ENCODE peak calls at places on chromosomes 6 and 20, in ten cellular contexts. G, T, W, O, V, A, K, U, J and Z are unnamed samples.

GRCh38 chr20:49768204-49769124 is 44.2 kb upstream of the SLC9A8 start:
- DNase-seq in G (peak), T (no peak), W (peak), O (peak), V (peak), A (no peak), K (peak), U (peak), J (peak), Z (peak)

GRCh38 chr6:45965787-45966186 is 49.9 kb downstream of the CLIC5 start:
- DNase-seq in G (no peak), T (no peak), W (no peak), O (peak), V (no peak), A (no peak), K (peak), U (no peak), J (no peak), Z (no peak)

GRCh38 chr20:3325864-3326263 is 81.6 kb downstream of the DNAAF9 start:
- DNase-seq in G (no peak), T (no peak), W (no peak), O (no peak), V (no peak), A (no peak), K (no peak), U (no peak), J (no peak), Z (no peak)

GRCh38 chr6:47630587-47630986 is 67.8 kb upstream of the ADGRF4 start:
- DNase-seq in G (no peak), T (no peak), W (no peak), O (no peak), V (no peak), A (no peak), K (no peak), U (no peak), J (no peak), Z (no peak)

GRCh38 chr20:1474817-1475603 is 8.4 kb upstream of the NSFL1C start:
- DNase-seq in G (no peak), T (no peak), W (no peak), O (peak), V (no peak), A (no peak), K (no peak), U (no peak), J (no peak), Z (no peak)

GRCh38 chr6:125839471-125839870 is 48.7 kb downstream of the NCOA7 start:
- DNase-seq in G (no peak), T (no peak), W (no peak), O (no peak), V (no peak), A (no peak), K (peak), U (no peak), J (no peak), Z (no peak)

GRCh38 chr20:58544301-58544700 is 29.1 kb upstream of the APCDD1L start:
- DNase-seq in G (peak), T (no peak), W (no peak), O (no peak), V (no peak), A (no peak), K (no peak), U (no peak), J (no peak), Z (no peak)

GRCh38 chr20:15654208-15654649 is 919.0 kb downstream of the KIF16B start:
- DNase-seq in G (no peak), T (no peak), W (no peak), O (peak), V (no peak), A (peak), K (peak), U (no peak), J (no peak), Z (no peak)

GRCh38 chr6:42727084-42727601 is 4.7 kb upstream of the PRPH2 start:
- DNase-seq in G (no peak), T (peak), W (no peak), O (no peak), V (no peak), A (no peak), K (peak), U (peak), J (peak), Z (no peak)

GRCh38 chr20:62696431-62696957 is 12.1 kb upstream of the NTSR1 start:
- DNase-seq in G (no peak), T (no peak), W (no peak), O (no peak), V (no peak), A (no peak), K (no peak), U (no peak), J (no peak), Z (no peak)

GRCh38 chr6:7692453-7692784 is 33.5 kb upstream of the BMP6 start:
- DNase-seq in G (no peak), T (no peak), W (no peak), O (no peak), V (no peak), A (no peak), K (no peak), U (no peak), J (no peak), Z (no peak)

GRCh38 chr20:61044499-61044898 is 207.6 kb upstream of the CDH4 start:
- DNase-seq in G (no peak), T (no peak), W (no peak), O (no peak), V (no peak), A (no peak), K (no peak), U (no peak), J (no peak), Z (no peak)

GRCh38 chr6:62808575-62809293 is 402.5 kb upstream of the FKBP1C start:
- DNase-seq in G (no peak), T (no peak), W (no peak), O (no peak), V (no peak), A (no peak), K (no peak), U (no peak), J (no peak), Z (no peak)

GRCh38 chr20:12243327-12243726 is 325.6 kb downstream of the BTBD3 start:
- DNase-seq in G (no peak), T (no peak), W (no peak), O (no peak), V (no peak), A (no peak), K (no peak), U (no peak), J (no peak), Z (no peak)

GRCh38 chr6:137315081-137315480 is 95.9 kb upstream of the IFNGR1 start:
- DNase-seq in G (no peak), T (no peak), W (no peak), O (no peak), V (no peak), A (no peak), K (no peak), U (no peak), J (no peak), Z (no peak)

GRCh38 chr6:69398729-69399128 is 398.1 kb downstream of the LMBRD1 start:
- DNase-seq in G (no peak), T (no peak), W (no peak), O (no peak), V (no peak), A (no peak), K (no peak), U (no peak), J (no peak), Z (no peak)

GRCh38 chr20:46255440-46256104 is 52.7 kb downstream of the CDH22 start:
- DNase-seq in G (no peak), T (peak), W (no peak), O (peak), V (peak), A (peak), K (peak), U (peak), J (peak), Z (peak)

GRCh38 chr20:57244221-57244585 is 22.2 kb downstream of the BMP7 start:
- DNase-seq in G (no peak), T (no peak), W (no peak), O (no peak), V (no peak), A (no peak), K (no peak), U (no peak), J (no peak), Z (no peak)

GRCh38 chr6:149852180-149852579 is 12.0 kb downstream of the LRP11 start:
- DNase-seq in G (no peak), T (no peak), W (no peak), O (no peak), V (no peak), A (no peak), K (peak), U (no peak), J (peak), Z (no peak)

GRCh38 chr6:121823437-121823851 is 388.0 kb downstream of the GJA1 start:
- DNase-seq in G (no peak), T (no peak), W (no peak), O (peak), V (no peak), A (no peak), K (peak), U (no peak), J (no peak), Z (no peak)

GRCh38 chr20:64037498-64038213 is 1.7 kb downstream of the C20orf204 start:
- DNase-seq in G (no peak), T (no peak), W (no peak), O (no peak), V (no peak), A (no peak), K (no peak), U (no peak), J (no peak), Z (no peak)

GRCh38 chr6:36727491-36728021 is 29.9 kb downstream of the RAB44 start:
- DNase-seq in G (no peak), T (no peak), W (no peak), O (no peak), V (no peak), A (no peak), K (peak), U (no peak), J (no peak), Z (no peak)

GRCh38 chr6:138692978-138693909 is 80.3 kb upstream of the CCDC28A start:
- DNase-seq in G (no peak), T (peak), W (no peak), O (peak), V (peak), A (peak), K (peak), U (peak), J (peak), Z (no peak)

GRCh38 chr20:31894980-31895675 is 24.7 kb downstream of the TTLL9 start:
- DNase-seq in G (peak), T (peak), W (peak), O (peak), V (peak), A (no peak), K (peak), U (no peak), J (peak), Z (no peak)

GRCh38 chr6:143742070-143742954 is 64.5 kb downstream of the PHACTR2 start:
- DNase-seq in G (no peak), T (no peak), W (no peak), O (no peak), V (no peak), A (no peak), K (no peak), U (no peak), J (no peak), Z (no peak)

GRCh38 chr20:1671891-1672669 is 14.5 kb upstream of the SIRPG start:
- DNase-seq in G (no peak), T (no peak), W (no peak), O (no peak), V (no peak), A (no peak), K (no peak), U (no peak), J (no peak), Z (no peak)

DNA sequence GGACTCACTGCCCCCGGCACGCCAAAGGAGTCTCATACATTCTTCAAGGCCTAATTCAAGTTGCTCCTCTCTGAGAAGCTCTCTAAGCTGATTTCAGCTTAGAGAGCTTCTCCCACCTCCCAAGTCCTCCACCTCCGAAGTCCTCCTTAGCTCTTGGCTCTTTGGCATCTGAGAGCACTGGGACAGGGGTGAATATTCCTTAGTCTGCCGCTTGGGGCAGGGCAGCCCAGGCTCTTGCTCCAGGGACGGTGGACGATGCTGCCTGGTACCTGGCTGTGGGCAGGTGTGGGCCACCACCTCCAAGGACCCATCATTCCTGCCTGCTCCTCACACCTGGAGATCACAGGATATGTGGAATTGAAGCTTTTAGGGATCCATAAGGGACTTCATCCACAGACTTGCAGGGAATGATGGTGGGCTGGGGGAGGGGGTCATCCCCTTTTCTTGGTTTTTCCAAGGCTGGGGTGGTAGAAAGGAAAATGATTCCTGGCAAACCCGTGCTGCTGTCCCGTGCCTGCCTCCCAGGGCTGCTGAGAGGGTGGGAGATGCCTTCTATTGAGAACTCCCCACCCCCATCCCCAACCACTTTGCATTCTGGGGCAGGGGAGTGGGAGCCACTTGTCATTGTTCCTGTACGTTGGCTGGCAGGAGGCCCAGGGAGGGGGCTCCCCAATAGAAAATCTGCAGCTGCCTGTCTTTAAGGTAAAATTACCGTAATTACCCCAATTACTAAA is 57.4 kb downstream of the ARHGAP40 start:
- DNase-seq in G (no peak), T (no peak), W (no peak), O (peak), V (no peak), A (peak), K (peak), U (peak), J (no peak), Z (no peak)
- TF ChIP-seq CTCF in G (peak), T (peak), W (peak), O (peak), V (peak), A (peak), K (peak), U (peak), J (no peak), Z (no peak)

GRCh38 chr6:132819405-132820145 is 5.2 kb downstream of the RPS12 start:
- DNase-seq in G (no peak), T (no peak), W (no peak), O (peak), V (no peak), A (no peak), K (no peak), U (no peak), J (no peak), Z (no peak)

GRCh38 chr6:132817554-132818403 is 3.4 kb downstream of the RPS12 start:
- DNase-seq in G (no peak), T (no peak), W (no peak), O (no peak), V (no peak), A (no peak), K (no peak), U (no peak), J (no peak), Z (no peak)

GRCh38 chr6:132814716-132815570 is 574 bp downstream of the RPS12 start:
- DNase-seq in G (no peak), T (no peak), W (no peak), O (no peak), V (no peak), A (no peak), K (no peak), U (no peak), J (no peak), Z (no peak)

GRCh38 chr6:132818404-132819359 is 4.3 kb downstream of the RPS12 start:
- DNase-seq in G (no peak), T (no peak), W (no peak), O (no peak), V (no peak), A (no peak), K (peak), U (no peak), J (peak), Z (no peak)

GRCh38 chr6:132816665-132817064 is 2.3 kb downstream of the RPS12 start:
- DNase-seq in G (no peak), T (no peak), W (no peak), O (no peak), V (no peak), A (no peak), K (no peak), U (no peak), J (no peak), Z (no peak)
- TF ChIP-seq CTCF in G (no peak), T (no peak), W (no peak), O (no peak), V (no peak), A (no peak), K (no peak), U (no peak), J (no peak), Z (no peak)

DNA sequence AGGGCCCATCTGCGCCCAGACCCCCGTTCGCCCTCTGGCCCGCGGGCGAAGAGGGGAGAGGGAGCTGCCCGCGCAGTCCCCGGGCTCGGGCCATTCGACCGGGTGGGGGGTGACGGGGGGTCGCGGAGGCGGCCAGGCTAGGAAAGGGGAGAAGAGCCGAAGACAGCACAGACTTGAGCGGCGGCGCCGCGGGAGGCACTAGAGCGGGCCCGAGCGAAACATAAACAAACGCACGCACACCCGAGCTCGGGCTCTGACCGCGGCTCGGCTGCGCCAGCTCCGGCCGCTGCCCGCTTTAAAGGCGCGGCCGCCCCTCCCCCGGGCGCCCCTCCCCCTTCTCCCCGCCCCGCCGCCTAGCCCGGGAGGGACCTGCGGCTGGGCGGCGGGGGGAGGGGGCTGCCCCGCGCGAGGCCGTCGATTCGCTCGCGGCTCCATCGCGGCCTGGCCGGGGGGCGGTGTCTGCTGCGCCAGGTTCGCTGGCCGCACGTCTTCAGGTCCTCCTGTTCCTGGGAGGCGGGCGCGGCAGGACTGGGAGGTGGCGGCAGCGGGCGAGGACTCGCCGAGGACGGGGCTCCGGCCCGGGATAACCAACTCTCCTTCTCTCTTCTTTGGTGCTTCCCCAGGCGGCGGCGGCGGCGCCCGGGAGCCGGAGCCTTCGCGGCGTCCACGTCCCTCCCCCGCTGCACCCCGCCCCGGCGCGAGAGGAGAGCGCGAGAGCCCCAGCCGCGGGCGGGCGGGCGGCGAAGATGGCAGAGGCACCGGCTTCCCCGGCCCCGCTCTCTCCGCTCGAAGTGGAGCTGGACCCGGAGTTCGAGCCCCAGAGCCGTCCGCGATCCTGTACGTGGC is at the start of gene FOXO3:
- DNase-seq in G (peak), T (peak), W (no peak), O (peak), V (peak), A (peak), K (peak), U (peak), J (peak), Z (peak)
- TF ChIP-seq CTCF in G (no peak), T (no peak), W (no peak), O (peak), V (no peak), A (no peak), K (no peak), U (no peak), J (no peak), Z (no peak)

GRCh38 chr6:16844183-16844582 is 82.9 kb upstream of the ATXN1 start:
- DNase-seq in G (no peak), T (no peak), W (no peak), O (no peak), V (no peak), A (no peak), K (no peak), U (no peak), J (no peak), Z (no peak)
- TF ChIP-seq CTCF in G (no peak), T (no peak), W (no peak), O (no peak), V (no peak), A (no peak), K (no peak), U (no peak), J (no peak), Z (no peak)

DNA sequence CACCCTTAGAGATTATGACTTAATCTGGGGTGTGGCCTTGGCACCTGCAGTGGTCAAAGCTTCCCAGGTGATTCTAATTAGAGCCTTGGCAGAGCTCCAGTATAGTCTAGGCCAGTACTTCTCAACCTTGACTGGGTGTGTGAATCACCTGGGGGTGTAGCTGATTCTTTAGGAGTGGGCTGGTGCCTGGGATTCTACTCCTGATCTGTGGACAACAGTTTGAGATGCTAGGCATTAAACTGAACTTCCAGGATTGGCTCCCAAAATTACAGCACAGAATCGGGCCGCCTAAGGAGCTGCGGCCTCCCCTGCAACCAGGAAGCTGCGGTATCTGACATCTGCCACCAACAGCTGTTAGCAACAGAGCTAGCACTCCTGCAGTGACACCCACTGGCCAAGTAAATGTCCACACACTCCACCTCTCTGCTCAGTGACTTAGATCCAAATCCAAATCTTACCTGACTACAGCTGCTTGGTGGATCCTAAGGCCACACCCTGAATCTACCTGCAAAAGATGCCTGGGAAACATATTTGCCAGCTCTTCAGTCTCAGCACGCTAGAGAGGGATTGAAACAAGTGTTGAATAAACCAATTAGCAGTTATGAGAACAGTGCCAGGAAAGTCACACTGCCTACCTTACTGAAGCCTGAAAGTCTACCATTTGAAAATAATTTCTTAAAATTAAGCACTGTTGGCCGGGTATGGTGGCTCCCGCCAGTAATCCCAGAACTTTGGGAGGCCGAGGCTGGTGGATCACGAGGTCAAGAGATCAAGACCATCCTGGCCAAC is 126.7 kb downstream of the UNC5CL start:
- DNase-seq in G (no peak), T (no peak), W (no peak), O (peak), V (no peak), A (peak), K (peak), U (peak), J (peak), Z (no peak)
- TF ChIP-seq CTCF in G (peak), T (peak), W (peak), O (no peak), V (peak), A (peak), K (peak), U (peak), J (peak), Z (no peak)

DNA sequence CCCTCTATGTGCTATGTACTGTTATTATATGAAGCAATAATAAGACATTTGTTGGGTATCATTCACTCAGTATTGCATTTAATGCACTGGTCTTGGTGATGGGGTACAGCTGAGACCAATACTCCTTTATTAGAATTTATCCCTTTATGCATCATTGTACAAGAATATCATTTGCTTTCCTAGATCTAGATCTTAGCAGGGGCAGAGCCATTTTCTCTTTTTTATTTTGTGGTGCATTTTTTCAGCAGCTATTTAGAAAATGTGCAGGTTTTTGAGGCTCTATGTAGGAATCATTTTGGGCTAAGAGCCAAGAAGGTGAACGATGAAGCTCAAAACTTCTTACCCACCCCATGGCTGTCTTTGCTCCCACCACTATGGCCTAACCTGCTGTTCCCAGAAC is 114.2 kb downstream of the OR2B2 start:
- DNase-seq in G (no peak), T (no peak), W (no peak), O (no peak), V (no peak), A (no peak), K (no peak), U (no peak), J (no peak), Z (no peak)
- TF ChIP-seq CTCF in G (no peak), T (no peak), W (no peak), O (no peak), V (no peak), A (no peak), K (no peak), U (no peak), J (no peak), Z (no peak)

GRCh38 chr6:107246972-107247615 is 131.8 kb upstream of the BEND3 start:
- DNase-seq in G (no peak), T (no peak), W (no peak), O (peak), V (no peak), A (no peak), K (peak), U (no peak), J (no peak), Z (no peak)
- TF ChIP-seq CTCF in G (no peak), T (no peak), W (no peak), O (no peak), V (no peak), A (no peak), K (no peak), U (no peak), J (no peak), Z (no peak)

GRCh38 chr20:47678130-47678453 is 107.2 kb downstream of the SULF2 start:
- DNase-seq in G (no peak), T (no peak), W (no peak), O (no peak), V (no peak), A (no peak), K (no peak), U (no peak), J (no peak), Z (no peak)
- TF ChIP-seq CTCF in G (no peak), T (no peak), W (no peak), O (peak), V (no peak), A (peak), K (no peak), U (no peak), J (no peak), Z (no peak)